ENCODE peak calls at places on chromosomes 5 and 9, in nine cellular contexts. One of them, this sample, is unnamed.

GRCh38 chr5:134079748-134080581 is 34.5 kb upstream of the TCF7 start:
- DNase-seq in heart left ventricle: no peak
- DNase-seq in body of pancreas: no peak
- DNase-seq in skeletal muscle cell: no peak
- DNase-seq in prostate gland: no peak
- DNase-seq in astrocyte of the spinal cord: no peak
- DNase-seq in neural progenitor cell: no peak
- DNase-seq in PC-9: no peak
- DNase-seq in heart right ventricle: no peak
- DNase-seq in this sample: no peak

GRCh38 chr9:123654218-123654617 is 275.7 kb downstream of the DENND1A start:
- DNase-seq in heart left ventricle: no peak
- DNase-seq in body of pancreas: no peak
- DNase-seq in skeletal muscle cell: no peak
- DNase-seq in prostate gland: no peak
- DNase-seq in astrocyte of the spinal cord: no peak
- DNase-seq in neural progenitor cell: no peak
- DNase-seq in PC-9: no peak
- DNase-seq in heart right ventricle: no peak
- DNase-seq in this sample: no peak

GRCh38 chr9:112174223-112174964 is 703 bp downstream of the SUSD1 start:
- DNase-seq in heart left ventricle: peak
- DNase-seq in body of pancreas: peak
- DNase-seq in skeletal muscle cell: no peak
- DNase-seq in prostate gland: peak
- DNase-seq in astrocyte of the spinal cord: peak
- DNase-seq in neural progenitor cell: peak
- DNase-seq in PC-9: peak
- DNase-seq in heart right ventricle: peak
- DNase-seq in this sample: peak

GRCh38 chr9:16519001-16519400 is 351.5 kb downstream of the BNC2 start:
- DNase-seq in heart left ventricle: no peak
- DNase-seq in body of pancreas: no peak
- DNase-seq in skeletal muscle cell: no peak
- DNase-seq in prostate gland: no peak
- DNase-seq in astrocyte of the spinal cord: no peak
- DNase-seq in neural progenitor cell: peak
- DNase-seq in PC-9: no peak
- DNase-seq in heart right ventricle: no peak
- DNase-seq in this sample: no peak

GRCh38 chr5:180367991-180368390 is 14.9 kb upstream of the GFPT2 start:
- DNase-seq in heart left ventricle: no peak
- DNase-seq in body of pancreas: no peak
- DNase-seq in skeletal muscle cell: no peak
- DNase-seq in prostate gland: no peak
- DNase-seq in astrocyte of the spinal cord: no peak
- DNase-seq in neural progenitor cell: no peak
- DNase-seq in PC-9: no peak
- DNase-seq in heart right ventricle: no peak
- DNase-seq in this sample: no peak

GRCh38 chr9:37746448-37747270 is 6.9 kb upstream of the TRMT10B start:
- DNase-seq in heart left ventricle: no peak
- DNase-seq in body of pancreas: no peak
- DNase-seq in skeletal muscle cell: no peak
- DNase-seq in prostate gland: no peak
- DNase-seq in astrocyte of the spinal cord: no peak
- DNase-seq in neural progenitor cell: no peak
- DNase-seq in PC-9: no peak
- DNase-seq in heart right ventricle: no peak
- DNase-seq in this sample: peak

GRCh38 chr5:39148983-39149534 is 70.3 kb downstream of the FYB1 start:
- DNase-seq in heart left ventricle: no peak
- DNase-seq in body of pancreas: no peak
- DNase-seq in skeletal muscle cell: no peak
- DNase-seq in prostate gland: no peak
- DNase-seq in astrocyte of the spinal cord: no peak
- DNase-seq in neural progenitor cell: no peak
- DNase-seq in PC-9: no peak
- DNase-seq in heart right ventricle: no peak
- DNase-seq in this sample: peak

GRCh38 chr5:3365501-3366215 is 230.0 kb upstream of the IRX1 start:
- DNase-seq in heart left ventricle: no peak
- DNase-seq in body of pancreas: no peak
- DNase-seq in skeletal muscle cell: no peak
- DNase-seq in prostate gland: no peak
- DNase-seq in astrocyte of the spinal cord: no peak
- DNase-seq in neural progenitor cell: no peak
- DNase-seq in PC-9: no peak
- DNase-seq in heart right ventricle: no peak
- DNase-seq in this sample: no peak

GRCh38 chr5:82422751-82423181 is 144.6 kb upstream of the RPS23 start:
- DNase-seq in heart left ventricle: peak
- DNase-seq in body of pancreas: peak
- DNase-seq in skeletal muscle cell: no peak
- DNase-seq in prostate gland: no peak
- DNase-seq in astrocyte of the spinal cord: peak
- DNase-seq in neural progenitor cell: no peak
- DNase-seq in PC-9: no peak
- DNase-seq in heart right ventricle: peak
- DNase-seq in this sample: no peak

GRCh38 chr5:118553662-118554061 is 434.7 kb downstream of the DTWD2 start:
- DNase-seq in heart left ventricle: peak
- DNase-seq in body of pancreas: peak
- DNase-seq in skeletal muscle cell: peak
- DNase-seq in prostate gland: no peak
- DNase-seq in astrocyte of the spinal cord: peak
- DNase-seq in neural progenitor cell: no peak
- DNase-seq in PC-9: no peak
- DNase-seq in heart right ventricle: peak
- DNase-seq in this sample: peak

GRCh38 chr9:134046894-134047681 is 20.7 kb downstream of the BRD3 start:
- DNase-seq in heart left ventricle: no peak
- DNase-seq in body of pancreas: no peak
- DNase-seq in skeletal muscle cell: no peak
- DNase-seq in prostate gland: peak
- DNase-seq in astrocyte of the spinal cord: no peak
- DNase-seq in neural progenitor cell: no peak
- DNase-seq in PC-9: no peak
- DNase-seq in heart right ventricle: no peak
- DNase-seq in this sample: no peak

GRCh38 chr5:134146651-134147544 is 29.9 kb downstream of the SKP1 start:
- DNase-seq in heart left ventricle: no peak
- DNase-seq in body of pancreas: no peak
- DNase-seq in skeletal muscle cell: no peak
- DNase-seq in prostate gland: no peak
- DNase-seq in astrocyte of the spinal cord: no peak
- DNase-seq in neural progenitor cell: no peak
- DNase-seq in PC-9: no peak
- DNase-seq in heart right ventricle: no peak
- DNase-seq in this sample: no peak

GRCh38 chr5:167049043-167049663 is 1242.3 kb upstream of the WWC1 start:
- DNase-seq in heart left ventricle: no peak
- DNase-seq in body of pancreas: peak
- DNase-seq in skeletal muscle cell: no peak
- DNase-seq in prostate gland: peak
- DNase-seq in astrocyte of the spinal cord: peak
- DNase-seq in neural progenitor cell: peak
- DNase-seq in PC-9: no peak
- DNase-seq in heart right ventricle: peak
- DNase-seq in this sample: peak

GRCh38 chr9:25724424-25724823 is 46.2 kb upstream of the TUSC1 start:
- DNase-seq in heart left ventricle: no peak
- DNase-seq in body of pancreas: no peak
- DNase-seq in skeletal muscle cell: no peak
- DNase-seq in prostate gland: no peak
- DNase-seq in astrocyte of the spinal cord: peak
- DNase-seq in neural progenitor cell: no peak
- DNase-seq in PC-9: no peak
- DNase-seq in heart right ventricle: no peak
- DNase-seq in this sample: no peak

GRCh38 chr5:417765-418559 is 25.0 kb upstream of the EXOC3 start:
- DNase-seq in heart left ventricle: no peak
- DNase-seq in body of pancreas: no peak
- DNase-seq in skeletal muscle cell: no peak
- DNase-seq in prostate gland: no peak
- DNase-seq in astrocyte of the spinal cord: peak
- DNase-seq in neural progenitor cell: no peak
- DNase-seq in PC-9: no peak
- DNase-seq in heart right ventricle: no peak
- DNase-seq in this sample: no peak

GRCh38 chr5:103079796-103080195 is 40.1 kb downstream of the GIN1 start:
- DNase-seq in heart left ventricle: no peak
- DNase-seq in body of pancreas: no peak
- DNase-seq in skeletal muscle cell: no peak
- DNase-seq in prostate gland: no peak
- DNase-seq in astrocyte of the spinal cord: no peak
- DNase-seq in neural progenitor cell: no peak
- DNase-seq in PC-9: no peak
- DNase-seq in heart right ventricle: no peak
- DNase-seq in this sample: no peak

GRCh38 chr5:103075442-103075841 is 44.5 kb downstream of the GIN1 start:
- DNase-seq in heart left ventricle: no peak
- DNase-seq in body of pancreas: no peak
- DNase-seq in skeletal muscle cell: no peak
- DNase-seq in prostate gland: no peak
- DNase-seq in astrocyte of the spinal cord: no peak
- DNase-seq in neural progenitor cell: no peak
- DNase-seq in PC-9: no peak
- DNase-seq in heart right ventricle: no peak
- DNase-seq in this sample: no peak
- H3K4me3 ChIP-seq in heart left ventricle: no peak
- H3K4me3 ChIP-seq in body of pancreas: no peak
- H3K4me3 ChIP-seq in skeletal muscle cell: no peak
- H3K4me3 ChIP-seq in prostate gland: no peak
- H3K4me3 ChIP-seq in astrocyte of the spinal cord: no peak
- H3K4me3 ChIP-seq in neural progenitor cell: no peak
- H3K4me3 ChIP-seq in PC-9: no peak
- H3K4me3 ChIP-seq in heart right ventricle: no peak
- H3K4me3 ChIP-seq in this sample: no peak

GRCh38 chr5:139658501-139658927 is 10.4 kb downstream of the CXXC5 start:
- DNase-seq in heart left ventricle: no peak
- DNase-seq in body of pancreas: peak
- DNase-seq in skeletal muscle cell: no peak
- DNase-seq in prostate gland: no peak
- DNase-seq in astrocyte of the spinal cord: peak
- DNase-seq in neural progenitor cell: no peak
- DNase-seq in PC-9: no peak
- DNase-seq in heart right ventricle: no peak
- DNase-seq in this sample: peak

GRCh38 chr5:139658928-139659667 is 10.9 kb downstream of the CXXC5 start:
- DNase-seq in heart left ventricle: peak
- DNase-seq in body of pancreas: peak
- DNase-seq in skeletal muscle cell: peak
- DNase-seq in prostate gland: no peak
- DNase-seq in astrocyte of the spinal cord: peak
- DNase-seq in neural progenitor cell: peak
- DNase-seq in PC-9: no peak
- DNase-seq in heart right ventricle: peak
- DNase-seq in this sample: peak

GRCh38 chr5:139660105-139660915 is 12.2 kb downstream of the CXXC5 start:
- DNase-seq in heart left ventricle: peak
- DNase-seq in body of pancreas: peak
- DNase-seq in skeletal muscle cell: no peak
- DNase-seq in prostate gland: peak
- DNase-seq in astrocyte of the spinal cord: peak
- DNase-seq in neural progenitor cell: no peak
- DNase-seq in PC-9: peak
- DNase-seq in heart right ventricle: peak
- DNase-seq in this sample: peak

GRCh38 chr5:139660916-139661814 is 13.0 kb downstream of the CXXC5 start:
- DNase-seq in heart left ventricle: peak
- DNase-seq in body of pancreas: peak
- DNase-seq in skeletal muscle cell: peak
- DNase-seq in prostate gland: peak
- DNase-seq in astrocyte of the spinal cord: peak
- DNase-seq in neural progenitor cell: peak
- DNase-seq in PC-9: peak
- DNase-seq in heart right ventricle: peak
- DNase-seq in this sample: peak

GRCh38 chr5:139659673-139660072 is 11.5 kb downstream of the CXXC5 start:
- DNase-seq in heart left ventricle: no peak
- DNase-seq in body of pancreas: no peak
- DNase-seq in skeletal muscle cell: no peak
- DNase-seq in prostate gland: no peak
- DNase-seq in astrocyte of the spinal cord: peak
- DNase-seq in neural progenitor cell: peak
- DNase-seq in PC-9: no peak
- DNase-seq in heart right ventricle: no peak
- DNase-seq in this sample: peak
- H3K4me3 ChIP-seq in heart left ventricle: peak
- H3K4me3 ChIP-seq in body of pancreas: no peak
- H3K4me3 ChIP-seq in skeletal muscle cell: peak
- H3K4me3 ChIP-seq in prostate gland: peak
- H3K4me3 ChIP-seq in astrocyte of the spinal cord: peak
- H3K4me3 ChIP-seq in neural progenitor cell: no peak
- H3K4me3 ChIP-seq in PC-9: peak
- H3K4me3 ChIP-seq in heart right ventricle: no peak
- H3K4me3 ChIP-seq in this sample: peak

DNA sequence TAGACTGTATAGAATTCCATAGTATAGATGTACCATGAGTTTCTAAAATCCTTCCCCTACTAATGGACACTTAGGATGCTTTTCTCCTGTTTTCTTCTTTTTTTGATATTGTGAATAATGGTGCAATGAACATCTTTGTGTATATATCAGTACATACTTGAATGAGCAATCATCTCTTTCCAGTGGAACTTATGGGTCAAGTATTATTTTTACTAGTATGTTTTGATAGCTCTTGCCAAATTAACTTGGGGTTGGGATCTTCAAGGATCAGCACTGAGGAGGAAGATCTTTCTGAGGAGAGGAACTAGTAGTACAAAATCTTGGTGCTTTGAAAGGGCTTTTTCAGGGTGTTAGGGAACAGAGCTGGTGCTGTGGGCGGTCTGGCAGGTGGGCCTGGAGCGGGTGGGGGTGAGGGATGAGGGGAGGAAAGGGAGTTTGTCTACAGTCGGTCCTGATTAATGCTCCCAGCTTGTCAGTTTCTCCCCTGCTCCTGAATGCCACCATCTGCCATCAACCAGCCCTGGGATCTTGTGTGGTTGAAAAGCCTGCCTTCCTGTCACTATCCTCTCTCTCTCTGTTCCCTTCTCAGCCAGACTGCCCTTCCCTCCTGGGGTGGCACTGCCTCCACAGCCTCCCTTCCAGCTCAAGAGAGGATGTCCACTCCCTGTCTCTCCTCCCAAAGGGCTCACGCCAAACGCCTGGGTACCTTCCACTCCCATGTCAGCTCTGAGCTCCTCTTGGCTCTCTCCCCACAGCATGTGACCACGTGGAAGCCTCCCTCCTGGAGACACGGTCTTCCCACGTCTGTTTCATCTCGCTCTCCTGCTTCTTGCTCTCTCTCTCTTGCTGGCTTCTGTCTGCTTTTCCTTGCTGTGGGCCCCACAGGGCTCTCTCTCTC is 185.9 kb downstream of the DAB2IP start:
- DNase-seq in heart left ventricle: no peak
- DNase-seq in body of pancreas: no peak
- DNase-seq in skeletal muscle cell: no peak
- DNase-seq in prostate gland: no peak
- DNase-seq in astrocyte of the spinal cord: peak
- DNase-seq in neural progenitor cell: no peak
- DNase-seq in PC-9: no peak
- DNase-seq in heart right ventricle: peak
- DNase-seq in this sample: peak
- H3K4me3 ChIP-seq in heart left ventricle: no peak
- H3K4me3 ChIP-seq in body of pancreas: no peak
- H3K4me3 ChIP-seq in skeletal muscle cell: no peak
- H3K4me3 ChIP-seq in prostate gland: no peak
- H3K4me3 ChIP-seq in astrocyte of the spinal cord: no peak
- H3K4me3 ChIP-seq in neural progenitor cell: no peak
- H3K4me3 ChIP-seq in PC-9: no peak
- H3K4me3 ChIP-seq in heart right ventricle: no peak
- H3K4me3 ChIP-seq in this sample: no peak

GRCh38 chr9:137044502-137045177 is 1.3 kb downstream of the NPDC1 start:
- DNase-seq in heart left ventricle: no peak
- DNase-seq in body of pancreas: peak
- DNase-seq in skeletal muscle cell: no peak
- DNase-seq in prostate gland: no peak
- DNase-seq in astrocyte of the spinal cord: no peak
- DNase-seq in neural progenitor cell: no peak
- DNase-seq in PC-9: no peak
- DNase-seq in heart right ventricle: no peak
- DNase-seq in this sample: no peak
- H3K4me3 ChIP-seq in heart left ventricle: peak
- H3K4me3 ChIP-seq in body of pancreas: no peak
- H3K4me3 ChIP-seq in skeletal muscle cell: peak
- H3K4me3 ChIP-seq in prostate gland: peak
- H3K4me3 ChIP-seq in astrocyte of the spinal cord: peak
- H3K4me3 ChIP-seq in neural progenitor cell: peak
- H3K4me3 ChIP-seq in PC-9: peak
- H3K4me3 ChIP-seq in heart right ventricle: peak
- H3K4me3 ChIP-seq in this sample: peak